ENCODE peak calls at places on chromosomes 7 and 10, in nine cellular contexts. X is anterior cingulate cortex; I is left cardiac atrium; Y is CD8-positive, alpha-beta memory T cell; O is OCI-LY7; R is mesothelial cell of epicardium; F is effector CD4-positive, alpha-beta T cell; U is neural crest cell; W is MCF 10A. Z is an unnamed sample.

GRCh38 chr7:78301361-78301760 is 502.8 kb downstream of the PHTF2 start:
- DNase-seq in Y (no peak), F (no peak), U (no peak), R (no peak), O (no peak), I (no peak), X (no peak), W (no peak), Z (no peak)

GRCh38 chr10:125137601-125138438 is 22.5 kb downstream of the CTBP2 start:
- DNase-seq in X (no peak), F (no peak), U (no peak), R (no peak), Y (no peak), O (no peak), I (no peak), W (no peak), Z (no peak)

GRCh38 chr7:158811461-158811860 is 17.8 kb downstream of the ESYT2 start:
- DNase-seq in Y (no peak), U (no peak), W (peak), R (no peak), F (peak), O (no peak), X (no peak), I (no peak), Z (no peak)

GRCh38 chr7:125563557-125563956 is 633.9 kb upstream of the POT1 start:
- DNase-seq in X (no peak), F (no peak), Y (no peak), W (no peak), U (no peak), I (no peak), R (no peak), O (no peak), Z (no peak)

GRCh38 chr7:102095933-102096332 is 190.7 kb upstream of the SH2B2 start:
- DNase-seq in F (no peak), U (no peak), X (no peak), R (no peak), O (no peak), W (no peak), I (no peak), Y (no peak), Z (no peak)

GRCh38 chr7:87316846-87317545 is 28.5 kb upstream of the CROT start:
- DNase-seq in I (no peak), R (no peak), O (no peak), U (no peak), W (peak), Y (no peak), X (no peak), F (no peak), Z (no peak)

GRCh38 chr7:13841284-13841683 is 148.2 kb downstream of the ETV1 start:
- DNase-seq in F (no peak), Y (no peak), W (no peak), X (no peak), I (no peak), O (no peak), U (no peak), R (no peak), Z (no peak)

GRCh38 chr7:100483728-100484635 is at the start of gene NYAP1:
- DNase-seq in Y (peak), W (peak), X (peak), O (peak), I (no peak), R (peak), U (no peak), F (peak), Z (peak)

GRCh38 chr10:63137306-63137705 is 4.2 kb downstream of the NRBF2 start:
- DNase-seq in I (no peak), R (no peak), O (no peak), F (no peak), W (no peak), X (no peak), U (no peak), Y (no peak), Z (no peak)

GRCh38 chr7:32285698-32286097 is 204.5 kb downstream of the LSM5 start:
- DNase-seq in W (no peak), I (no peak), F (no peak), Y (no peak), U (no peak), R (no peak), X (no peak), O (no peak), Z (no peak)

GRCh38 chr10:102815790-102816549 is 21.2 kb downstream of the CYP17A1 start:
- DNase-seq in W (no peak), U (no peak), O (peak), R (no peak), X (no peak), F (no peak), I (peak), Y (no peak), Z (no peak)

GRCh38 chr7:151470656-151471180 is 30.8 kb upstream of the CRYGN start:
- DNase-seq in Y (no peak), I (no peak), R (no peak), F (no peak), W (no peak), U (no peak), X (no peak), O (no peak), Z (no peak)

GRCh38 chr10:102782698-102783540 is 39.2 kb downstream of the WBP1L start:
- DNase-seq in W (peak), O (no peak), I (peak), Y (no peak), U (no peak), F (no peak), R (no peak), X (no peak), Z (no peak)

GRCh38 chr10:69232736-69233135 is 12.6 kb downstream of the HKDC1 start:
- DNase-seq in O (no peak), W (no peak), R (no peak), X (no peak), U (no peak), F (peak), I (no peak), Y (peak), Z (peak)

GRCh38 chr7:105796365-105796764 is 80.0 kb downstream of the ATXN7L1 start:
- DNase-seq in F (no peak), O (no peak), I (no peak), U (no peak), R (no peak), X (no peak), Y (no peak), W (no peak), Z (no peak)

GRCh38 chr7:115728518-115728917 is 302.0 kb downstream of the TFEC start:
- DNase-seq in I (no peak), X (no peak), O (no peak), U (no peak), F (no peak), Y (no peak), W (no peak), R (no peak), Z (no peak)

GRCh38 chr7:42694894-42695553 is 216.8 kb downstream of the C7orf25 start:
- DNase-seq in X (no peak), R (no peak), I (no peak), F (no peak), W (no peak), Y (no peak), O (no peak), U (no peak), Z (no peak)

GRCh38 chr7:152909683-152910544 is 150.4 kb downstream of the ACTR3B start:
- DNase-seq in U (peak), F (no peak), W (no peak), Y (no peak), X (no peak), I (no peak), R (no peak), O (no peak), Z (no peak)

GRCh38 chr10:82378146-82378545 is 503.2 kb downstream of the NRG3 start:
- DNase-seq in U (no peak), F (no peak), O (no peak), W (peak), Y (no peak), X (no peak), R (no peak), I (peak), Z (no peak)

GRCh38 chr7:99733448-99733847 is 1.5 kb downstream of the CYP3A7 start:
- DNase-seq in O (peak), X (no peak), W (no peak), Y (no peak), U (no peak), R (no peak), F (no peak), I (no peak), Z (no peak)

GRCh38 chr10:78950656-78951587 is 117.8 kb upstream of the ZMIZ1 start:
- DNase-seq in X (no peak), U (no peak), W (peak), F (no peak), O (no peak), I (no peak), R (no peak), Y (no peak), Z (no peak)

GRCh38 chr7:100965723-100966541 is 3.4 kb upstream of the MUC12 start:
- DNase-seq in F (peak), O (peak), X (no peak), I (peak), W (peak), U (peak), R (peak), Y (peak), Z (peak)

GRCh38 chr10:101568054-101568745 is 19.9 kb downstream of the POLL start:
- DNase-seq in Y (no peak), I (no peak), R (no peak), O (no peak), U (no peak), W (no peak), F (no peak), X (no peak), Z (no peak)

GRCh38 chr7:19377611-19378339 is 232.6 kb upstream of the FERD3L start:
- DNase-seq in Y (no peak), W (peak), X (no peak), F (no peak), R (no peak), O (no peak), U (no peak), I (no peak), Z (no peak)

GRCh38 chr7:146131701-146132100 is 15.1 kb downstream of the CNTNAP2 start:
- DNase-seq in W (no peak), O (no peak), R (no peak), U (no peak), Y (no peak), F (no peak), X (no peak), I (no peak), Z (no peak)

GRCh38 chr7:17095001-17095574 is 203.4 kb upstream of the AHR start:
- DNase-seq in U (no peak), R (no peak), F (no peak), Y (no peak), X (no peak), I (no peak), W (peak), O (no peak), Z (no peak)

GRCh38 chr7:40544932-40545331 is 410.1 kb downstream of the SUGCT start:
- DNase-seq in W (no peak), X (no peak), Y (no peak), O (no peak), F (no peak), I (no peak), U (no peak), R (no peak), Z (no peak)

GRCh38 chr10:128178319-128178937 is 52.2 kb upstream of the MKI67 start:
- DNase-seq in Y (peak), I (no peak), O (peak), X (no peak), U (peak), W (peak), F (peak), R (no peak), Z (peak)

GRCh38 chr10:44118500-44118899 is 266.4 kb downstream of the CXCL12 start:
- DNase-seq in F (no peak), R (no peak), Y (no peak), O (no peak), X (no peak), I (no peak), U (no peak), W (no peak), Z (no peak)

GRCh38 chr10:99929360-99929759 is 80.4 kb downstream of the DNMBP start:
- DNase-seq in R (no peak), U (no peak), O (no peak), W (no peak), Y (no peak), X (no peak), F (no peak), I (no peak), Z (no peak)

GRCh38 chr10:86355571-86356038 is 11.0 kb downstream of the GRID1 start:
- DNase-seq in F (no peak), U (no peak), R (no peak), W (no peak), X (peak), O (peak), Y (no peak), I (peak), Z (no peak)

GRCh38 chr7:140674356-140674800 is 1.6 kb downstream of the ADCK2 start:
- DNase-seq in U (no peak), W (no peak), R (no peak), Y (no peak), O (peak), X (peak), F (no peak), I (no peak), Z (no peak)

GRCh38 chr10:75476569-75476968 is 45.1 kb downstream of the LRMDA start:
- DNase-seq in I (no peak), F (no peak), Y (no peak), O (no peak), R (no peak), W (no peak), X (no peak), U (no peak), Z (no peak)